ENCODE peak calls at places on chromosome 7, in ten cellular contexts. E is neural crest cell, P is IMR-90, X is MCF 10A, A is fibroblast of pulmonary artery, I is adrenal gland, G is esophagus muscularis mucosa, L is NB4, B is body of pancreas, U is ovary. Q is an unnamed sample.

GRCh38 chr7:22333680-22334141 is 23.2 kb downstream of the RAPGEF5 start:
- DNase-seq in P (no peak), U (no peak), X (no peak), G (peak), E (no peak), B (peak), L (no peak), I (no peak), A (no peak), Q (no peak)

GRCh38 chr7:28458732-28459131 is 46.4 kb downstream of the CREB5 start:
- DNase-seq in L (no peak), A (no peak), G (peak), B (no peak), X (no peak), U (no peak), E (no peak), P (no peak), I (no peak), Q (no peak)

GRCh38 chr7:14507617-14508016 is 394.9 kb downstream of the DGKB start:
- DNase-seq in A (peak), G (no peak), E (no peak), P (no peak), I (peak), B (peak), L (no peak), U (no peak), X (peak), Q (peak)

GRCh38 chr7:149370790-149371189 is 90.1 kb downstream of the ZNF777 start:
- DNase-seq in U (no peak), B (no peak), G (no peak), X (no peak), L (no peak), P (no peak), I (no peak), A (no peak), E (no peak), Q (no peak)

GRCh38 chr7:159197066-159197975 is 52.7 kb upstream of the VIPR2 start:
- DNase-seq in L (peak), P (no peak), I (no peak), B (no peak), G (peak), E (no peak), X (peak), U (no peak), A (no peak), Q (no peak)

GRCh38 chr7:117283371-117283770 is 39.5 kb downstream of the WNT2 start:
- DNase-seq in B (no peak), G (peak), E (no peak), U (no peak), A (peak), P (peak), L (no peak), I (no peak), X (no peak), Q (peak)

GRCh38 chr7:114212753-114213439 is 201.7 kb upstream of the FOXP2 start:
- DNase-seq in L (no peak), E (no peak), U (no peak), B (no peak), X (no peak), P (no peak), I (no peak), G (no peak), A (no peak), Q (no peak)

GRCh38 chr7:25026156-25026555 is 46.2 kb upstream of the OSBPL3 start:
- DNase-seq in G (no peak), X (no peak), P (no peak), I (no peak), A (no peak), L (no peak), U (no peak), B (no peak), E (no peak), Q (no peak)

GRCh38 chr7:95264225-95264927 is 60.0 kb downstream of the PON1 start:
- DNase-seq in L (no peak), P (peak), A (peak), E (no peak), G (no peak), X (peak), U (no peak), I (peak), B (no peak), Q (no peak)

DNA sequence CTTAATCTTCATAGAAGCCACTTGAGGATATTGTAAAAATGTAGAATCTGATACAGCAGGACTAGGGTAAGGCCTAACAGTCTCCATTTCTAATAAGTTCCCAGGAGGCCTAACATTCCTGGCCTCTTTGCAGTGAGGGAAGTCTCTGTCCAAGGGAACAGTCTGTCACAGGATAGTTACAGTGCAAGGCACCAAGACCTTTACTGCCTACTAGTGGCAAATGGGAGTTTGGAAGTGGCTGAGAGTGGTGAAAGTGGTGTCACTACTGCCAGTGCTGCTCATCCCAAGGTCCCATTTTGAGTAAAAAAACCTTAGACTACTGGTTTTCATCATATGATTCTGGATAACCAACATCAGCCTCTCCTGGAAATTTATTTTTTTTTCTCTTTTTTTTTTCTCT is 619.5 kb upstream of the SEMA3D start:
- DNase-seq in G (no peak), U (no peak), E (no peak), L (peak), X (no peak), B (no peak), A (no peak), I (no peak), P (no peak), Q (no peak)
- TF ChIP-seq CTCF in G (no peak), U (no peak), E (no peak), L (peak), X (no peak), B (no peak), A (no peak), I (no peak), P (no peak), Q (peak)

DNA sequence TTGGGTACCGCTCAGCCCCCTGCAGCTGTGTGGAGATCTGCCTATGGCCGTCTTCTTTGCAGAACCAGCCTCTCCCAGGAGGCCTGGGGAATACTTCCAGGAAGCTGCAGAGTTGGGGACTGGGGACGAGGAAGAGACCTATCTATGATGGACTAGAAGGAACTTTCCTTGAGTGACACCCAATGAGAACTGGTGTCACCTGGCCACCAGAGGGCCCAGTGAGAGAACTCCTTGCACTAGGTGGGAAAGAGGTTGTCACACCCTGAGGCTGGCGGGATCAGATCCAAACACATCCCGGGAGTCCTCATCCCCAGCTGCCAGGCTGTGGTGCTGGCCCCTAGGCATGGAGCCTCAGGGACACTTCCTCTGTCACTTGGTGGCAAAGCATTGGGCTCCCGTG is 4.9 kb upstream of the GRID2IP start:
- DNase-seq in U (no peak), L (no peak), G (no peak), X (peak), A (no peak), P (no peak), B (no peak), I (no peak), E (no peak), Q (no peak)
- TF ChIP-seq CTCF in U (no peak), L (no peak), G (no peak), X (no peak), A (no peak), P (no peak), B (peak), I (peak), E (peak), Q (no peak)

DNA sequence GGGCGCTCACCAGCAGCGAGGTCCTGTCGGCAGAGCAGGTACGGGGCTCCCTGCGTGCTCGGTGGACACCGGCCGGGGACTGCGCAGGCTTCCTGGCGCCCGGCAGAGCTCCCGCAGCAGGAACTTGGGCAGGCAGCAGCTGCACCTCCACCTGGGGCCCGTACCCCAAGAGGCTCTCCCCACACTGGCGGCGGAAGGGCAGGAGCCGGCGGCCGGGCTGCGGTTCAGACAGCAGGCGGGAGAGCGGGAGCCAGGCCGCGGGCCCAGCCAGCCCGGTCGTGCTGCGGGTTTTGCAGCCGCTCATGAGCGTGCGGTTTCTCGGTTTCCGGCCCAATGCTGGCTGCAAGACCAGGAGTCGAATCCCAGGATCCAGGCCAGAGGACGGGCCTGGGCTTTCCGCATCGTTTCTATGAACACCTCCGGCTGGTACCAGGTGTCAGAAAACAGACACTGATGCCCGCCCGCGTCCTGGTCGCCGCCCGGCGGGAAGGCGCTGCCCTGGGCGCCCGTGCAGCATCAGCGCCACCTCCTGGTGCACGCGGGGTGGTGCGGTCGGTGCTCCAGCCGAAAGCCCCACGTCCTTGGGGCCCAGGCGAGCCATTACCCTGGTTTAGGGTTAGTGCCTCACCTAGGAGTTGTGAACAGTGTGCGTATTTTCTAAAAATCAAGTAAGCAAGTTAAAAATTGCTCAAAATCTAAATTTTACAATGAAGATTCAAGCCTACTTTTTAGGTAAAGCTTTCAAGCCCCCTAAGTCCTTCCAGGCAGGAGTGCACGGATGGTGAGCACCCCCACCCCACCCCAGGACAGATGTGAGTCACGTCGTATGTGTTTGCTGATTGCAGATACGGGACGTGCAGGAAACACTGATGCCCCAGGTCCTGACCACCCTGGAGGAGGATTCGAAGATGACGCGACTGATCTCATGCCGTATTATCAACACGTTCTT is 47.4 kb upstream of the PRKAR1B start:
- DNase-seq in L (peak), I (peak), G (no peak), A (peak), B (peak), E (peak), X (peak), P (peak), U (peak), Q (no peak)
- TF ChIP-seq CTCF in L (peak), I (peak), G (no peak), A (peak), B (peak), E (peak), X (peak), P (peak), U (peak), Q (peak)

GRCh38 chr7:157811946-157812345 is 475.1 kb downstream of the DNAJB6 start:
- DNase-seq in E (no peak), U (no peak), L (no peak), G (no peak), X (no peak), B (no peak), P (no peak), A (no peak), I (no peak), Q (no peak)

GRCh38 chr7:157815061-157816022 is 478.5 kb downstream of the DNAJB6 start:
- DNase-seq in A (no peak), L (no peak), I (no peak), U (no peak), E (no peak), B (no peak), G (no peak), X (no peak), P (no peak), Q (no peak)

GRCh38 chr7:157816086-157816485 is 479.3 kb downstream of the DNAJB6 start:
- DNase-seq in P (no peak), L (no peak), G (no peak), B (no peak), E (no peak), A (no peak), U (no peak), X (no peak), I (no peak), Q (no peak)

GRCh38 chr7:157813053-157813452 is 476.2 kb downstream of the DNAJB6 start:
- DNase-seq in A (no peak), E (no peak), X (no peak), U (no peak), B (no peak), P (no peak), G (no peak), I (no peak), L (no peak), Q (no peak)

DNA sequence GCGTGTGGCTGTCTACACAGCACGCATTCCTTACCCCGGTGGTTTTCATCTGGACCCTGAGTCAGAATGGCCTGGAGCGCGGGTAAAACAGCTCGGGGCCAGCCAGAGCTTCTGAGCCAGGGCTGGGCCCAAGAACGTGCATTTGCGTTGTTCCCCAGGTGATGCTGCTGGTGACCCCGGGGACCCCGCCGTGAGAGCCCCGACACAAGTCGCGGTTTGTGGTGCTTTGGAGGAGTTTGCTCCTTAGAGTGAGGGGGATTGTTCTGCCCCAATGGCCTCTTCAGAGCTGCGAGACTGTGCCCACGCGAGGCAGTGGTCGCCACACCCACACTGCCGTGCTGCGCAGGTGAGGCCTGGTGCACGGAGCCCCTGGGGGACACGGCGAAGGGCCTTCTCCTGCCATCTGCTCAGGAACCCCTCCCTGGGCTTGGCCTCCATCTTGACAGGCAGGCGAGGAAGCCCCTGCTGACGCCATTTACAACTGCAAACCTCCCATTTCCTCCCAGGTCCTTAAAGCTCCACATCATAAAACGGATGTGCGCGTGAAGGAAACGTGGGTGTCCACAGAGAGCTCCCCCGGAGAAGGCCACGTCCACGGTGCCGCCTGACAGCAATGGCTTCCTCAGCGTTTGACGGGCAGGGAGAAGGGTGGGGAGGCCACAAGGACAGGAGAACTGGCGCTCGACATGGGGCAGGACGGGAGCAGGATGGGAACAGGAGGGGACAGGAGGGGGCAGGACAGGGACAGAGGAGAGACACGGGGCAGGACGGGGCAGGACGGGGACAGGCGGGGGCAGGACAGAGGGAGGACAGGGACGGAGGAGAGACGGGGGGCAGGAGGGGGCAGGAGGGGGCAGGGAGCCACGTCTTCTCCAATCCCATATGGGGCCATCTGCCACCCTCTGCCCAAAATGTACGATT is 477.2 kb downstream of the DNAJB6 start:
- DNase-seq in B (no peak), A (no peak), X (no peak), I (no peak), E (no peak), P (no peak), U (no peak), G (no peak), L (no peak), Q (no peak)
- TF ChIP-seq CTCF in B (no peak), A (no peak), X (no peak), I (no peak), E (no peak), P (no peak), U (no peak), G (no peak), L (no peak), Q (no peak)

GRCh38 chr7:135514856-135515255 is 5.0 kb upstream of the CNOT4 start:
- DNase-seq in I (no peak), P (no peak), E (no peak), L (no peak), G (no peak), X (no peak), B (no peak), A (no peak), U (no peak), Q (no peak)
- TF ChIP-seq CTCF in I (no peak), P (no peak), E (no peak), L (no peak), G (no peak), X (no peak), B (no peak), A (no peak), U (no peak), Q (no peak)

DNA sequence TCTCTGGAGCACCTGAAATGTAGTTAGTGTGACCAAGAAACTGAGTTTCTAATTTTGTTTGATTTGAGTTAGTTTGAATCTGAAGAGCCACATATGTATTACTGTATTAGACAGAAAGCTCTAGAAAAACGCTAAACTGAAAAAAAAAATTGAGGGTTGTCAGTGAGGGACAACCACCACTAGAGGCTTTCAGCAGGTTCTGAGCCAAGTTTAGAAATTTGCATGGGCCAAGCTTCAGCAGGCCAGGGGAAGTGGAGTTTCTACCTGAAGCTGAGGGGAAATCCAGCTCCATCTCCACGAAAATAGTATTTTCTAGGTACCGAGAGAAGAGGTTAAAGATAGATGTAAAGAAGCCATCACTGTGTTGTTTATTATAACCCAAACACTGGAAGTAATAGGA is 77.9 kb upstream of the PLXNA4 start:
- DNase-seq in I (no peak), U (no peak), P (no peak), A (peak), L (peak), X (no peak), E (no peak), B (no peak), G (no peak), Q (no peak)
- TF ChIP-seq CTCF in I (peak), U (no peak), P (peak), A (peak), L (peak), X (no peak), E (peak), B (peak), G (peak), Q (peak)

GRCh38 chr7:141700848-141701371 is 1.1 kb downstream of the DENND11 start:
- DNase-seq in G (no peak), A (no peak), B (no peak), P (no peak), X (no peak), L (peak), E (no peak), U (peak), I (no peak), Q (no peak)
- TF ChIP-seq CTCF in G (no peak), A (no peak), B (no peak), P (no peak), X (no peak), L (no peak), E (no peak), U (no peak), I (no peak), Q (no peak)